ENCODE peak calls at places on chromosomes 4 and X, in ten cellular contexts. M, F, L, N, D, K, T, E, U and Y are unnamed samples.

GRCh38 chr4:2816401-2816954 is 23.6 kb downstream of the SH3BP2 start:
- DNase-seq in M (no peak), F (no peak), L (no peak), N (no peak), D (no peak), K (no peak), T (no peak), E (no peak), U (no peak), Y (no peak)

GRCh38 chr4:17027495-17027894 is 129.1 kb upstream of the LDB2 start:
- DNase-seq in M (no peak), F (no peak), L (peak; percentile 95), N (no peak), D (no peak), K (peak; percentile 73), T (no peak), E (peak; percentile 98), U (no peak), Y (no peak)

GRCh38 chr4:113952452-113953029 is 26.9 kb downstream of the ARSJ start:
- DNase-seq in M (peak; percentile 28), F (peak; percentile 54), L (no peak), N (no peak), D (peak; percentile 80), K (peak; percentile 64), T (peak; percentile 61), E (peak; percentile 73), U (no peak), Y (peak; percentile 19)

GRCh38 chr4:133524369-133524768 is 375.3 kb downstream of the PCDH10 start:
- DNase-seq in M (no peak), F (no peak), L (no peak), N (no peak), D (no peak), K (no peak), T (no peak), E (no peak), U (no peak), Y (no peak)

GRCh38 chr4:148152868-148153630 is 289.2 kb downstream of the NR3C2 start:
- DNase-seq in M (no peak), F (no peak), L (no peak), N (no peak), D (no peak), K (no peak), T (no peak), E (no peak), U (no peak), Y (no peak)

GRCh38 chr4:81555489-81555888 is 83.8 kb upstream of the RASGEF1B start:
- DNase-seq in M (peak; percentile 61), F (no peak), L (no peak), N (no peak), D (no peak), K (no peak), T (no peak), E (no peak), U (no peak), Y (no peak)

GRCh38 chrX:43702079-43702524 is 46.0 kb downstream of the MAOA start:
- DNase-seq in M (no peak), F (peak; percentile 77), L (no peak), N (no peak), D (no peak), K (no peak), T (no peak), E (no peak), U (no peak), Y (no peak)

GRCh38 chrX:16711219-16712115 is 1.0 kb downstream of the CTPS2 start:
- DNase-seq in M (no peak), F (peak; percentile 21), L (no peak), N (peak; percentile 16), D (peak; percentile 45), K (no peak), T (peak; percentile 12), E (no peak), U (no peak), Y (no peak)

GRCh38 chrX:17547658-17548057 is 172.7 kb downstream of the NHS start:
- DNase-seq in M (peak; percentile 55), F (peak; percentile 4), L (no peak), N (peak; percentile 21), D (no peak), K (peak; percentile 39), T (no peak), E (peak; percentile 87), U (peak; percentile 82), Y (no peak)

GRCh38 chrX:77788050-77788449 is 2.0 kb upstream of the ATRX start:
- DNase-seq in M (no peak), F (peak; percentile 86), L (no peak), N (no peak), D (no peak), K (peak; percentile 26), T (no peak), E (peak; percentile 51), U (no peak), Y (no peak)

GRCh38 chrX:54933150-54933826 is 12.7 kb downstream of the TRO start:
- DNase-seq in M (no peak), F (no peak), L (no peak), N (no peak), D (no peak), K (no peak), T (no peak), E (no peak), U (no peak), Y (no peak)

GRCh38 chrX:68249401-68249831 is 183.9 kb downstream of the OPHN1 start:
- DNase-seq in M (no peak), F (no peak), L (no peak), N (peak; percentile 32), D (no peak), K (no peak), T (no peak), E (no peak), U (no peak), Y (peak; percentile 19)

GRCh38 chrX:154526901-154527675 is 11.1 kb upstream of the FAM3A start:
- DNase-seq in M (peak; percentile 61), F (peak; percentile 56), L (no peak), N (peak; percentile 78), D (peak; percentile 88), K (peak; percentile 27), T (peak; percentile 93), E (peak; percentile 74), U (peak; percentile 63), Y (peak; percentile 80)

GRCh38 chr4:108425988-108426387 is 194.4 kb upstream of the RPL34 start:
- DNase-seq in M (no peak), F (no peak), L (peak; percentile 49), N (no peak), D (no peak), K (no peak), T (no peak), E (peak; percentile 71), U (no peak), Y (no peak)

GRCh38 chr4:148224476-148224875 is 217.7 kb downstream of the NR3C2 start:
- DNase-seq in M (no peak), F (no peak), L (no peak), N (no peak), D (no peak), K (no peak), T (no peak), E (no peak), U (no peak), Y (no peak)

GRCh38 chrX:45788315-45788714 is 587.6 kb upstream of the DIPK2B start:
- DNase-seq in M (no peak), F (no peak), L (no peak), N (no peak), D (no peak), K (no peak), T (no peak), E (peak; percentile 87), U (no peak), Y (no peak)

GRCh38 chr4:110589297-110589696 is 33.6 kb downstream of the PITX2 start:
- DNase-seq in M (no peak), F (no peak), L (no peak), N (no peak), D (no peak), K (no peak), T (no peak), E (peak; percentile 19), U (no peak), Y (no peak)
- TF ChIP-seq CTCF in M (no peak), F (no peak), L (no peak), N (peak; percentile 11), D (no peak), K (peak; percentile 16), T (no peak), E (no peak), U (peak; percentile 56), Y (no peak)

GRCh38 chrX:125132274-125132673 is 187.4 kb upstream of the TEX13C start:
- DNase-seq in M (peak; percentile 34), F (peak; percentile 0), L (no peak), N (no peak), D (no peak), K (no peak), T (no peak), E (peak; percentile 1), U (no peak), Y (no peak)

GRCh38 chrX:125131146-125131545 is 188.5 kb upstream of the TEX13C start:
- DNase-seq in M (peak; percentile 23), F (peak; percentile 2), L (no peak), N (no peak), D (no peak), K (no peak), T (no peak), E (no peak), U (no peak), Y (no peak)
- TF ChIP-seq CTCF in M (peak; percentile 45), F (peak; percentile 31), L (no peak), N (no peak), D (peak; percentile 76), K (no peak), T (no peak), E (no peak), U (peak; percentile 74), Y (no peak)

GRCh38 chr4:33111106-33111505 is 2390.9 kb downstream of the PCDH7 start:
- DNase-seq in M (no peak), F (no peak), L (no peak), N (no peak), D (no peak), K (no peak), T (no peak), E (peak; percentile 9), U (no peak), Y (no peak)

GRCh38 chr4:33104190-33104773 is 2384.1 kb downstream of the PCDH7 start:
- DNase-seq in M (peak; percentile 67), F (no peak), L (no peak), N (no peak), D (no peak), K (no peak), T (no peak), E (no peak), U (no peak), Y (no peak)

GRCh38 chr4:33107813-33108212 is 2387.6 kb downstream of the PCDH7 start:
- DNase-seq in M (no peak), F (no peak), L (no peak), N (no peak), D (no peak), K (no peak), T (no peak), E (no peak), U (no peak), Y (no peak)
- TF ChIP-seq CTCF in M (no peak), F (no peak), L (no peak), N (no peak), D (no peak), K (no peak), T (no peak), E (no peak), U (no peak), Y (no peak)

DNA sequence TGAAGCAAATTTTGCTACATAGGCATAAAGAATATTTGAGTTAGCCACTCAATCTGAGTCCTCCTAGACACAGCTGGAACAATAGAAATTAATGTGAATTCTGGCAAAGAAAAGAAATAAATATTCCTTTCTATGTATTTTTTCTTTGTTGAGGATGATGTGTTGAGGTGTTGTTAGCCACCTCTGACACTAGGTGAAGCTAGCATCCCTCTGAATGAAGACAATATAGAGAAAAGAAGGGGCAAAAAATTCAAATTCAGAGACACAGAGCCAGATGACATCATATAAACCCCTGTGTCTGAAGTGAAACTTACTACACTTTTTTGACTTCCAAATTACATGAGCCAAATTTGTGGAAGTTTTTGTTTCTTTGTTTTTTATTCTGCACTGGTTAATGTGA is 34.6 kb upstream of the TMPRSS11D start:
- DNase-seq in M (no peak), F (no peak), L (no peak), N (no peak), D (no peak), K (peak; percentile 13), T (no peak), E (no peak), U (no peak), Y (no peak)
- TF ChIP-seq CTCF in M (peak; percentile 79), F (peak; percentile 29), L (no peak), N (no peak), D (peak; percentile 83), K (peak; percentile 47), T (peak; percentile 60), E (peak; percentile 15), U (peak; percentile 60), Y (no peak)